ENCODE peak calls at places on chromosome 19, in seven cellular contexts. Y is endodermal cell, U is thyroid gland, G is stomach, I is GM23248, P is fibroblast of lung, F is heart right ventricle. R is an unnamed sample.

GRCh38 chr19:5801796-5802616 is 2.9 kb upstream of the NRTN start:
- DNase-seq in G (no peak), F (no peak), Y (peak; percentile 88), U (no peak), I (peak; percentile 62), P (peak; percentile 23), R (peak; percentile 61)

GRCh38 chr19:16435238-16435911 is 36.4 kb downstream of the EPS15L1 start:
- DNase-seq in Y (no peak), U (peak; percentile 39), P (peak; percentile 92), G (no peak), F (no peak), I (peak; percentile 92), R (no peak)

GRCh38 chr19:45352062-45352461 is 11.5 kb downstream of the KLC3 start:
- DNase-seq in G (no peak), I (no peak), P (no peak), U (no peak), Y (no peak), F (no peak), R (no peak)

GRCh38 chr19:38362076-38362945 is 12.1 kb upstream of the PSMD8 start:
- DNase-seq in U (peak; percentile 82), I (peak; percentile 89), F (peak; percentile 86), Y (peak; percentile 98), P (peak; percentile 30), G (peak; percentile 91), R (peak; percentile 96)

GRCh38 chr19:16370671-16371391 is 46.2 kb downstream of the KLF2 start:
- DNase-seq in I (no peak), F (no peak), G (no peak), Y (no peak), P (no peak), U (no peak), R (no peak)

GRCh38 chr19:5821521-5822180 is 16.8 kb downstream of the NRTN start:
- DNase-seq in P (no peak), G (no peak), F (no peak), U (no peak), I (no peak), Y (no peak), R (no peak)

GRCh38 chr19:13621413-13621812 is 115.1 kb upstream of the CACNA1A start:
- DNase-seq in Y (peak; percentile 90), F (no peak), P (peak; percentile 89), G (no peak), I (peak; percentile 99), U (no peak), R (no peak)

GRCh38 chr19:44588753-44589112 is 24.6 kb upstream of the IGSF23 start:
- DNase-seq in G (no peak), U (no peak), P (no peak), I (no peak), Y (no peak), F (no peak), R (no peak)

GRCh38 chr19:16143399-16144215 is at the start of gene HSH2D:
- DNase-seq in G (peak; percentile 94), Y (peak; percentile 87), U (peak; percentile 79), F (peak; percentile 30), I (no peak), P (no peak), R (no peak)

GRCh38 chr19:38596057-38596981 is 21.4 kb downstream of the MAP4K1 start:
- DNase-seq in P (no peak), Y (peak; percentile 99), G (peak; percentile 72), F (no peak), U (peak; percentile 24), I (peak; percentile 32), R (peak; percentile 61)

GRCh38 chr19:38371081-38371480 is 3.3 kb upstream of the PSMD8 start:
- DNase-seq in I (no peak), P (no peak), F (no peak), Y (no peak), G (no peak), U (no peak), R (no peak)

GRCh38 chr19:6736169-6736916 is 1.0 kb downstream of the GPR108 start:
- DNase-seq in P (peak; percentile 89), G (peak; percentile 75), F (peak; percentile 70), Y (peak; percentile 93), I (peak; percentile 94), U (peak; percentile 68), R (peak; percentile 88)

GRCh38 chr19:7646426-7646700 is 9.5 kb downstream of the STXBP2 start:
- DNase-seq in I (no peak), F (no peak), U (no peak), P (no peak), Y (peak; percentile 49), G (no peak), R (no peak)

GRCh38 chr19:50187937-50188336 is 15.5 kb upstream of the MYH14 start:
- DNase-seq in G (no peak), U (no peak), P (no peak), F (no peak), I (no peak), Y (no peak), R (no peak)

GRCh38 chr19:20472854-20473253 is 92.7 kb downstream of the ZNF737 start:
- DNase-seq in U (no peak), F (no peak), Y (no peak), P (no peak), I (peak; percentile 0), G (no peak), R (no peak)

GRCh38 chr19:45809643-45810159 is 5.4 kb downstream of the RSPH6A start:
- DNase-seq in F (no peak), U (peak; percentile 21), Y (peak; percentile 71), I (peak; percentile 58), G (no peak), P (peak; percentile 77), R (no peak)

GRCh38 chr19:44653343-44653742 is 9.6 kb downstream of the PVR start:
- DNase-seq in P (no peak), U (no peak), I (no peak), G (no peak), Y (no peak), F (no peak), R (no peak)

GRCh38 chr19:29233591-29233990 is 20.6 kb upstream of the UQCRFS1 start:
- DNase-seq in G (no peak), U (no peak), Y (peak; percentile 17), F (no peak), P (no peak), I (no peak), R (no peak)

GRCh38 chr19:16594131-16594586 is 21.9 kb upstream of the SLC35E1 start:
- DNase-seq in F (no peak), I (no peak), P (no peak), G (no peak), U (no peak), Y (no peak), R (no peak)

GRCh38 chr19:2250765-2251576 is 1.8 kb downstream of the AMH start:
- DNase-seq in F (no peak), I (peak; percentile 42), Y (no peak), U (no peak), G (no peak), P (no peak), R (no peak)

GRCh38 chr19:7916137-7916907 is 1.7 kb downstream of the TGFBR3L start:
- DNase-seq in Y (peak; percentile 85), U (no peak), I (peak; percentile 78), G (peak; percentile 42), F (no peak), P (no peak), R (no peak)

GRCh38 chr19:11693505-11694499 is 44.9 kb downstream of the ZNF823 start:
- DNase-seq in I (peak; percentile 92), P (peak; percentile 83), F (no peak), G (no peak), U (no peak), Y (peak; percentile 84), R (peak; percentile 43)

GRCh38 chr19:51702754-51703654 is 9.9 kb downstream of the SPACA6 start:
- DNase-seq in U (peak; percentile 56), Y (peak; percentile 92), P (no peak), G (peak; percentile 56), F (peak; percentile 33), I (peak; percentile 21), R (no peak)
- H3K4me3 ChIP-seq in U (peak overlapping the region; percentile 62), Y (peak overlapping the region; percentile 69), P (no peak overlapping the region), G (peak overlapping the region; percentile 66), F (peak overlapping the region; percentile 41), I (peak overlapping the region; percentile 85), R (no peak overlapping the region)

GRCh38 chr19:47310819-47311218 is 1.2 kb downstream of the C5AR1 start:
- DNase-seq in F (peak; percentile 42), P (peak; percentile 52), G (peak; percentile 54), Y (no peak), U (no peak), I (peak; percentile 34), R (peak; percentile 25)

GRCh38 chr19:47315125-47315821 is 5.6 kb downstream of the C5AR1 start:
- DNase-seq in U (no peak), I (peak; percentile 98), Y (peak; percentile 77), P (peak; percentile 99), F (no peak), G (peak; percentile 44), R (no peak)

GRCh38 chr19:47310323-47310722 is 662 bp downstream of the C5AR1 start:
- DNase-seq in P (no peak), G (no peak), I (no peak), Y (no peak), F (no peak), U (no peak), R (no peak)

GRCh38 chr19:47313754-47314133 is 4.1 kb downstream of the C5AR1 start:
- DNase-seq in Y (no peak), P (no peak), G (no peak), U (no peak), F (no peak), I (no peak), R (no peak)

GRCh38 chr19:47312366-47313006 is 2.8 kb downstream of the C5AR1 start:
- DNase-seq in F (no peak), Y (no peak), I (no peak), P (no peak), U (no peak), G (no peak), R (no peak)
- H3K27me3 ChIP-seq in F (no peaks in the 10 kb centered on the region), Y (no peaks in the 10 kb centered on the region), I (no peaks in the 10 kb centered on the region), P (no peaks in the 10 kb centered on the region), U (no peaks in the 10 kb centered on the region), G (no peaks in the 10 kb centered on the region), R (no peaks in the 10 kb centered on the region)

DNA sequence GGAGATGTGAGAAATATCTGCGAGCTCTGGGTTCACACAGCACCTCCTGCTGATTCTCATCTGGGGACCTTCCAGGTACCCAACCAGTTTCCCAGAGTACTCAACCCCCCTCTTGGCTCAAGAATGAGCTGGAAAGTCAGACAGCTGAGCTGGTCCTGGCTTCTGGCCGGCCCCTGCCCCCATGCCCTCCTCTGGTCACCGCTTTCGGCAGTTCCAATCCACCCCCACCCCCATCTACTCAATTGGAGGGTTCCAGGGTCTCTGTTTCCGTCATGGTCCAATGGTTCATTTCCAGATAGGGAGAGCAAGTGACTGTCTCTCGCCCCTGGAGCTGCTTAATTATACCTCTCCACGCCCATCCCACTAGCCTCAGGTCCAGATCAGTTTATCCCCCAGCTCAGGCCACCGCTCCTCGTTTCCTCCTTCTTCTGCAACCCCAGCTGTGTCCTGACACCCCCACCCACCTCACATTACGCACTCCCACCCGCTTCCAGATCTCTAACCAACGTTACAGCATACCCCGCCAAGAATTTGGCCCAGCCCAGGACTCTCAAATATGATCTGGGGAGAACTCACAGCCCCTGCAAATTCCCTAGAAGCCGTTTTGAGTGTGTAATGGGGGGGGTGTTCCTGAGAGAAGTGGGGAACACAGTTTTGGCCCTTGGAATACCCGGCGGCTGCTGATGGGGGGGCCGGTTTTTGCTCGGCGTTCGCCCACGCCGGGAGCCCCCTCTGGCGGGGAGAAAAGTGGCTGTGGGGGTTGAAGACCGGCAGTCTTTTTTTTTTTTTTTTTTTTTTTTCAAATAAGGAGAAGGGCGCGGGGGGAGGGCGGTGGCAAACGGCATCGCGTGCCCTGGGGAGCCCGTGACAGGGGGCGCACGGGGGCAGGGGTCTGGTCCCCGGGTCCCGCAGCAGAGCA is 1.8 kb upstream of the PDE4A start:
- DNase-seq in P (no peak), F (no peak), I (peak; percentile 29), U (no peak), G (no peak), Y (peak; percentile 72), R (peak; percentile 18)
- H3K4me3 ChIP-seq in P (no peak overlapping the region), F (no peak overlapping the region), I (peak overlapping the region; percentile 61), U (no peak overlapping the region), G (no peak overlapping the region), Y (no peak overlapping the region), R (peak overlapping the region; percentile 60)

GRCh38 chr19:54418930-54419800 is 3.9 kb downstream of the TTYH1 start:
- DNase-seq in F (no peak), G (no peak), P (no peak), Y (no peak), I (no peak), U (no peak), R (no peak)
- H3K27me3 ChIP-seq in F (peaks cover 22% of the 10 kb centered on the region), G (peaks cover 34% of the 10 kb centered on the region), P (peaks cover 12% of the 10 kb centered on the region), Y (peaks cover 52% of the 10 kb centered on the region), I (peaks cover 43% of the 10 kb centered on the region), U (peaks cover 12% of the 10 kb centered on the region), R (no peaks in the 10 kb centered on the region)